ENCODE peak calls at places on chromosomes 13 and 19, in seven cellular contexts. One of them, this sample, is unnamed.

GRCh38 chr13:20051366-20051765 is 92.8 kb downstream of the ZMYM2 start:
- DNase-seq in foreskin fibroblast: no peak
- DNase-seq in lung: no peak
- DNase-seq in tibial artery: no peak
- DNase-seq in psoas muscle: no peak
- DNase-seq in Caco-2: no peak
- DNase-seq in left ventricle myocardium inferior: no peak
- DNase-seq in this sample: no peak

GRCh38 chr13:42272776-42273175 is 824 bp downstream of the AKAP11 start:
- DNase-seq in tibial artery: no peak
- DNase-seq in psoas muscle: no peak
- DNase-seq in lung: no peak
- DNase-seq in left ventricle myocardium inferior: no peak
- DNase-seq in Caco-2: no peak
- DNase-seq in foreskin fibroblast: no peak
- DNase-seq in this sample: no peak

GRCh38 chr13:35164324-35164932 is 222.4 kb downstream of the NBEA start:
- DNase-seq in foreskin fibroblast: no peak
- DNase-seq in Caco-2: peak; percentile 7
- DNase-seq in psoas muscle: no peak
- DNase-seq in left ventricle myocardium inferior: no peak
- DNase-seq in lung: no peak
- DNase-seq in tibial artery: no peak
- DNase-seq in this sample: no peak

GRCh38 chr19:46115396-46116109 is 8.9 kb downstream of the IGFL3 start:
- DNase-seq in foreskin fibroblast: peak; percentile 74
- DNase-seq in psoas muscle: no peak
- DNase-seq in tibial artery: no peak
- DNase-seq in left ventricle myocardium inferior: no peak
- DNase-seq in lung: no peak
- DNase-seq in Caco-2: no peak
- DNase-seq in this sample: no peak

GRCh38 chr13:112376050-112376681 is at the start of gene SPACA7:
- DNase-seq in left ventricle myocardium inferior: no peak
- DNase-seq in psoas muscle: no peak
- DNase-seq in foreskin fibroblast: no peak
- DNase-seq in tibial artery: no peak
- DNase-seq in Caco-2: no peak
- DNase-seq in lung: no peak
- DNase-seq in this sample: no peak

GRCh38 chr19:1183543-1184172 is 9.6 kb upstream of the SBNO2 start:
- DNase-seq in foreskin fibroblast: no peak
- DNase-seq in lung: no peak
- DNase-seq in tibial artery: no peak
- DNase-seq in left ventricle myocardium inferior: no peak
- DNase-seq in Caco-2: peak; percentile 87
- DNase-seq in psoas muscle: no peak
- DNase-seq in this sample: no peak

GRCh38 chr13:103531278-103531677 is 465.1 kb upstream of the SLC10A2 start:
- DNase-seq in lung: no peak
- DNase-seq in foreskin fibroblast: no peak
- DNase-seq in psoas muscle: no peak
- DNase-seq in tibial artery: no peak
- DNase-seq in left ventricle myocardium inferior: no peak
- DNase-seq in Caco-2: no peak
- DNase-seq in this sample: no peak

GRCh38 chr19:6779204-6779603 is 6.7 kb downstream of the VAV1 start:
- DNase-seq in tibial artery: no peak
- DNase-seq in lung: no peak
- DNase-seq in psoas muscle: no peak
- DNase-seq in Caco-2: no peak
- DNase-seq in foreskin fibroblast: no peak
- DNase-seq in left ventricle myocardium inferior: no peak
- DNase-seq in this sample: no peak

GRCh38 chr13:113093580-113094409 is 11.8 kb upstream of the F7 start:
- DNase-seq in left ventricle myocardium inferior: peak; percentile 10
- DNase-seq in Caco-2: no peak
- DNase-seq in tibial artery: no peak
- DNase-seq in foreskin fibroblast: no peak
- DNase-seq in lung: no peak
- DNase-seq in psoas muscle: no peak
- DNase-seq in this sample: no peak

GRCh38 chr19:55160128-55160985 is 2.8 kb upstream of the TNNI3 start:
- DNase-seq in tibial artery: peak; percentile 58
- DNase-seq in psoas muscle: peak; percentile 84
- DNase-seq in left ventricle myocardium inferior: peak; percentile 84
- DNase-seq in lung: peak; percentile 92
- DNase-seq in foreskin fibroblast: peak; percentile 71
- DNase-seq in Caco-2: peak; percentile 97
- DNase-seq in this sample: no peak

GRCh38 chr13:110138009-110138699 is 168.8 kb downstream of the COL4A1 start:
- DNase-seq in foreskin fibroblast: peak; percentile 71
- DNase-seq in psoas muscle: peak; percentile 81
- DNase-seq in tibial artery: peak; percentile 73
- DNase-seq in left ventricle myocardium inferior: peak; percentile 61
- DNase-seq in Caco-2: peak; percentile 86
- DNase-seq in lung: peak; percentile 73
- DNase-seq in this sample: no peak

GRCh38 chr13:31588331-31588730 is 151.0 kb upstream of the RXFP2 start:
- DNase-seq in Caco-2: peak; percentile 85
- DNase-seq in tibial artery: no peak
- DNase-seq in lung: no peak
- DNase-seq in psoas muscle: no peak
- DNase-seq in foreskin fibroblast: no peak
- DNase-seq in left ventricle myocardium inferior: no peak
- DNase-seq in this sample: no peak

GRCh38 chr13:20400774-20401173 is 124.9 kb downstream of the CRYL1 start:
- DNase-seq in Caco-2: no peak
- DNase-seq in left ventricle myocardium inferior: no peak
- DNase-seq in lung: no peak
- DNase-seq in foreskin fibroblast: peak; percentile 86
- DNase-seq in tibial artery: no peak
- DNase-seq in psoas muscle: no peak
- DNase-seq in this sample: peak; percentile 23

GRCh38 chr19:54204767-54205468 is 4.3 kb downstream of the RPS9 start:
- DNase-seq in psoas muscle: no peak
- DNase-seq in left ventricle myocardium inferior: no peak
- DNase-seq in Caco-2: no peak
- DNase-seq in tibial artery: no peak
- DNase-seq in lung: no peak
- DNase-seq in foreskin fibroblast: no peak
- DNase-seq in this sample: no peak

GRCh38 chr13:30042891-30043630 is 192.6 kb upstream of the UBL3 start:
- DNase-seq in foreskin fibroblast: no peak
- DNase-seq in tibial artery: no peak
- DNase-seq in lung: no peak
- DNase-seq in left ventricle myocardium inferior: no peak
- DNase-seq in Caco-2: no peak
- DNase-seq in psoas muscle: no peak
- DNase-seq in this sample: no peak

GRCh38 chr13:94702181-94703041 is 9.9 kb downstream of the SOX21 start:
- DNase-seq in lung: no peak
- DNase-seq in left ventricle myocardium inferior: no peak
- DNase-seq in Caco-2: no peak
- DNase-seq in psoas muscle: no peak
- DNase-seq in tibial artery: no peak
- DNase-seq in foreskin fibroblast: no peak
- DNase-seq in this sample: no peak

GRCh38 chr13:59099182-59099950 is 1064.4 kb downstream of the DIAPH3 start:
- DNase-seq in Caco-2: no peak
- DNase-seq in tibial artery: no peak
- DNase-seq in foreskin fibroblast: no peak
- DNase-seq in lung: no peak
- DNase-seq in left ventricle myocardium inferior: no peak
- DNase-seq in psoas muscle: no peak
- DNase-seq in this sample: no peak

GRCh38 chr19:42555317-42555716 is 27.0 kb upstream of the CEACAM1 start:
- DNase-seq in tibial artery: no peak
- DNase-seq in left ventricle myocardium inferior: no peak
- DNase-seq in psoas muscle: no peak
- DNase-seq in lung: no peak
- DNase-seq in Caco-2: no peak
- DNase-seq in foreskin fibroblast: no peak
- DNase-seq in this sample: no peak

GRCh38 chr19:8311461-8312260 is 3.5 kb upstream of the CD320 start:
- DNase-seq in left ventricle myocardium inferior: peak; percentile 47
- DNase-seq in foreskin fibroblast: no peak
- DNase-seq in Caco-2: no peak
- DNase-seq in psoas muscle: peak; percentile 40
- DNase-seq in tibial artery: no peak
- DNase-seq in lung: no peak
- DNase-seq in this sample: no peak

GRCh38 chr13:36453518-36453917 is 21.2 kb downstream of the CCNA1 start:
- DNase-seq in lung: no peak
- DNase-seq in foreskin fibroblast: no peak
- DNase-seq in left ventricle myocardium inferior: no peak
- DNase-seq in tibial artery: no peak
- DNase-seq in psoas muscle: no peak
- DNase-seq in Caco-2: peak; percentile 9
- DNase-seq in this sample: no peak

GRCh38 chr13:74768521-74769090 is 634.4 kb upstream of the KLF12 start:
- DNase-seq in psoas muscle: no peak
- DNase-seq in Caco-2: no peak
- DNase-seq in foreskin fibroblast: no peak
- DNase-seq in tibial artery: no peak
- DNase-seq in lung: no peak
- DNase-seq in left ventricle myocardium inferior: no peak
- DNase-seq in this sample: no peak

GRCh38 chr13:40094056-40094455 is 438.6 kb downstream of the COG6 start:
- DNase-seq in psoas muscle: no peak
- DNase-seq in foreskin fibroblast: no peak
- DNase-seq in left ventricle myocardium inferior: no peak
- DNase-seq in Caco-2: no peak
- DNase-seq in tibial artery: no peak
- DNase-seq in lung: no peak
- DNase-seq in this sample: no peak

GRCh38 chr19:23882493-23882892 is 32.2 kb upstream of the ZNF726 start:
- DNase-seq in foreskin fibroblast: peak; percentile 5
- DNase-seq in psoas muscle: no peak
- DNase-seq in tibial artery: no peak
- DNase-seq in Caco-2: peak; percentile 19
- DNase-seq in lung: no peak
- DNase-seq in left ventricle myocardium inferior: no peak
- DNase-seq in this sample: no peak

GRCh38 chr19:38089440-38089839 is 134.6 kb downstream of the DPF1 start:
- DNase-seq in Caco-2: no peak
- DNase-seq in left ventricle myocardium inferior: no peak
- DNase-seq in lung: no peak
- DNase-seq in foreskin fibroblast: no peak
- DNase-seq in psoas muscle: no peak
- DNase-seq in tibial artery: no peak
- DNase-seq in this sample: no peak

GRCh38 chr19:17389957-17390664 is 3.9 kb downstream of the CCDC194 start:
- DNase-seq in lung: no peak
- DNase-seq in psoas muscle: no peak
- DNase-seq in Caco-2: no peak
- DNase-seq in foreskin fibroblast: no peak
- DNase-seq in left ventricle myocardium inferior: no peak
- DNase-seq in tibial artery: no peak
- DNase-seq in this sample: no peak
- TF ChIP-seq CTCF in lung: no peak
- TF ChIP-seq CTCF in psoas muscle: no peak
- TF ChIP-seq CTCF in Caco-2: no peak
- TF ChIP-seq CTCF in foreskin fibroblast: no peak
- TF ChIP-seq CTCF in left ventricle myocardium inferior: no peak
- TF ChIP-seq CTCF in tibial artery: no peak
- TF ChIP-seq CTCF in this sample: peak; percentile 23

DNA sequence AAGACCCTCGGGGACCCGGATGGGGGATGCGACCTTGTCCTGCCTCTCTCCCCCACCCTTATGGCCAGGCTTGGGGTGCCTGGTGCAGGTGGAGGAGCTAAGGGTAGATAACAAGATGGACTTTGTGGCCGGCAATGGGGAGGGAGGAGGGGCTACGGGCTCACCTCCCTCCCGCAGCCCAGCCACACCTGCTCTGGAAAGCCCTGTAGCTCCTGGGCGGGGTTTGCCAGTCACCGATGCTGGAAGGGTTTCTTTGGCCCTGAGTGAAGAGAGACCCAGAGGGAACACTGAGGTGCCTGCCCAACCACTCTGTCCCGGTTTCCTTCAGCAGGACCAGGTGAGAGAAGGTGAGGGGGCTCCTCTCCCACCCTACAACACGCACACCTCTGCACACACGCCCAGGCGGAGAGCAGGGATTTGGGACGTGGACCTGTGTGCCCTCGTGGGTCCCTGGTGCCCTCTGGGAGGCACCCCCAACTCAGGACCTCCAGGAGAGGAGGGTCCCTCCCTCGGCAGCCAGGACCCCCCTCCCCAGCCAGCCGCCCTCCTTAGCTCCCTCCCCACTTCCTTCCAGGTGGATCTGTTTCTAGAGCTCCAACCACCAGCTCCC is at the start of gene FUT2:
- DNase-seq in tibial artery: no peak
- DNase-seq in lung: no peak
- DNase-seq in Caco-2: peak; percentile 88
- DNase-seq in psoas muscle: no peak
- DNase-seq in foreskin fibroblast: no peak
- DNase-seq in left ventricle myocardium inferior: no peak
- DNase-seq in this sample: no peak
- H3K4me3 ChIP-seq in tibial artery: no peak within 1 kb of the TSS
- H3K4me3 ChIP-seq in lung: peak within 1 kb of the TSS; percentile 6
- H3K4me3 ChIP-seq in Caco-2: peak within 1 kb of the TSS; percentile 72
- H3K4me3 ChIP-seq in psoas muscle: peak within 1 kb of the TSS; percentile 45
- H3K4me3 ChIP-seq in foreskin fibroblast: no peak within 1 kb of the TSS
- H3K4me3 ChIP-seq in left ventricle myocardium inferior: peak within 1 kb of the TSS; percentile 52
- H3K4me3 ChIP-seq in this sample: no peak within 1 kb of the TSS

GRCh38 chr19:35657904-35658700 is 8.2 kb upstream of the UPK1A start:
- DNase-seq in tibial artery: no peak
- DNase-seq in Caco-2: no peak
- DNase-seq in left ventricle myocardium inferior: no peak
- DNase-seq in psoas muscle: no peak
- DNase-seq in lung: no peak
- DNase-seq in foreskin fibroblast: no peak
- DNase-seq in this sample: no peak
- TF ChIP-seq CTCF in tibial artery: no peak
- TF ChIP-seq CTCF in Caco-2: peak; percentile 21
- TF ChIP-seq CTCF in left ventricle myocardium inferior: no peak
- TF ChIP-seq CTCF in psoas muscle: no peak
- TF ChIP-seq CTCF in lung: no peak
- TF ChIP-seq CTCF in foreskin fibroblast: no peak
- TF ChIP-seq CTCF in this sample: no peak

DNA sequence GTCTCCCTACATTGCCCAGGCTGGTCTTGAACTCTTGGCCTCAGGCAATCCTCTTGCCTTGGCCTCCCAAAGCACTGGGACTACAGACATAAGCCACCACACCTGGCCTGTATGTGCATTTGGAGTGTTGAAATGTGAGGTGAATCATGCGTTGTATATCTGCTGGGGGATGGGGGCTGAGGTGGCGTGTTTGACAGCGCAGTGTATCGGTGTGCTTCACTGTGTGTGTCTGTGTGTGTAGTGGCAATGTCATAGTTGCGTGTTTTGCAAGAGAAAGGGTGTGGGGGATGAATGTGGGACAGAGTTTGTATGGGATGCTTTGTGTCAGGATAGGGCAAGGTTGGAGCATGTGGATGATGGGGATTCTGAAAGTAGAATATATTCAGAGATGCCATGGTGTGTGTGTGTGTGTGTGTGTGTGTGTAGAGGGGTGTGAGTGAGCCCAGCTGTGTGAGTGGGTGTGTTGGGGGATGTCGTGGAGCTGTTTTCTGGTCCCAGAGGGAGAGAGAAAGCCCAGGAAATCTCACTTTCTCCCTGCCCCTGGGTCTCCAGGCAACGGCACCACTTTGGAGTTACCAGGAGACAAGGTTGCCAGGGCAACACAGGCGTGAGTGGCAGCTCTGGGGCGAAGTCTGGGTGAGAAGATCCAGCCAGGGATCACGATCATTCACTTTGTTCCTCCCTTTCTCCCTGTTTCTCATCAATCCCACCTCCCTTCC is 1.1 kb upstream of the SWSAP1 start:
- DNase-seq in left ventricle myocardium inferior: no peak
- DNase-seq in tibial artery: no peak
- DNase-seq in lung: no peak
- DNase-seq in psoas muscle: no peak
- DNase-seq in foreskin fibroblast: no peak
- DNase-seq in Caco-2: no peak
- DNase-seq in this sample: no peak
- H3K4me3 ChIP-seq in left ventricle myocardium inferior: no peak overlapping the region
- H3K4me3 ChIP-seq in tibial artery: no peak overlapping the region
- H3K4me3 ChIP-seq in lung: no peak overlapping the region
- H3K4me3 ChIP-seq in psoas muscle: no peak overlapping the region
- H3K4me3 ChIP-seq in foreskin fibroblast: no peak overlapping the region
- H3K4me3 ChIP-seq in Caco-2: no peak overlapping the region
- H3K4me3 ChIP-seq in this sample: no peak overlapping the region